ENCODE peak calls at places on chromosomes 3 and 15, in five cellular contexts. One of them, this sample, is unnamed.

GRCh38 chr15:101275018-101275417 is 2.3 kb downstream of the SELENOS start:
- DNase-seq in colonic mucosa: no peak
- DNase-seq in uterus: no peak
- DNase-seq in neural progenitor cell: no peak
- DNase-seq in GM12865: peak; percentile 74
- DNase-seq in this sample: no peak

GRCh38 chr15:44595656-44596510 is 58.9 kb downstream of the EIF3J start:
- DNase-seq in colonic mucosa: no peak
- DNase-seq in uterus: no peak
- DNase-seq in neural progenitor cell: no peak
- DNase-seq in GM12865: peak; percentile 26
- DNase-seq in this sample: no peak

GRCh38 chr3:195715583-195716266 is 5.1 kb upstream of the MUC20 start:
- DNase-seq in colonic mucosa: peak; percentile 75
- DNase-seq in uterus: no peak
- DNase-seq in neural progenitor cell: no peak
- DNase-seq in GM12865: no peak
- DNase-seq in this sample: peak; percentile 66

GRCh38 chr3:136042608-136043221 is 77.2 kb downstream of the PPP2R3A start:
- DNase-seq in colonic mucosa: no peak
- DNase-seq in uterus: no peak
- DNase-seq in neural progenitor cell: peak; percentile 63
- DNase-seq in GM12865: peak; percentile 52
- DNase-seq in this sample: peak; percentile 68

GRCh38 chr3:69738859-69739203 is 433 bp upstream of the MITF start:
- DNase-seq in colonic mucosa: no peak
- DNase-seq in uterus: no peak
- DNase-seq in neural progenitor cell: no peak
- DNase-seq in GM12865: no peak
- DNase-seq in this sample: no peak

GRCh38 chr3:148101061-148101460 is 596.6 kb upstream of the AGTR1 start:
- DNase-seq in colonic mucosa: no peak
- DNase-seq in uterus: no peak
- DNase-seq in neural progenitor cell: no peak
- DNase-seq in GM12865: no peak
- DNase-seq in this sample: no peak

GRCh38 chr3:51985971-51986947 is 2.9 kb downstream of the ACY1 start:
- DNase-seq in colonic mucosa: peak; percentile 76
- DNase-seq in uterus: no peak
- DNase-seq in neural progenitor cell: no peak
- DNase-seq in GM12865: no peak
- DNase-seq in this sample: peak; percentile 58

GRCh38 chr15:99247063-99247462 is 2.3 kb downstream of the TTC23 start:
- DNase-seq in colonic mucosa: no peak
- DNase-seq in uterus: no peak
- DNase-seq in neural progenitor cell: no peak
- DNase-seq in GM12865: no peak
- DNase-seq in this sample: no peak

GRCh38 chr3:41327718-41328117 is 128.4 kb downstream of the CTNNB1 start:
- DNase-seq in colonic mucosa: no peak
- DNase-seq in uterus: no peak
- DNase-seq in neural progenitor cell: no peak
- DNase-seq in GM12865: no peak
- DNase-seq in this sample: peak; percentile 51

GRCh38 chr15:69593981-69594966 is 141.7 kb downstream of the RPLP1 start:
- DNase-seq in colonic mucosa: peak; percentile 95
- DNase-seq in uterus: no peak
- DNase-seq in neural progenitor cell: no peak
- DNase-seq in GM12865: no peak
- DNase-seq in this sample: peak; percentile 90

GRCh38 chr15:96345560-96346389 is 15.3 kb downstream of the NR2F2 start:
- DNase-seq in colonic mucosa: peak; percentile 62
- DNase-seq in uterus: peak; percentile 86
- DNase-seq in neural progenitor cell: peak; percentile 92
- DNase-seq in GM12865: peak; percentile 49
- DNase-seq in this sample: peak; percentile 78

GRCh38 chr15:76138436-76138835 is 78.7 kb downstream of the TMEM266 start:
- DNase-seq in colonic mucosa: no peak
- DNase-seq in uterus: no peak
- DNase-seq in neural progenitor cell: no peak
- DNase-seq in GM12865: no peak
- DNase-seq in this sample: no peak

GRCh38 chr15:79965836-79966630 is 5.0 kb downstream of the BCL2A1 start:
- DNase-seq in colonic mucosa: no peak
- DNase-seq in uterus: no peak
- DNase-seq in neural progenitor cell: no peak
- DNase-seq in GM12865: peak; percentile 78
- DNase-seq in this sample: no peak

GRCh38 chr3:12752111-12752510 is 6.9 kb downstream of the TMEM40 start:
- DNase-seq in colonic mucosa: no peak
- DNase-seq in uterus: no peak
- DNase-seq in neural progenitor cell: no peak
- DNase-seq in GM12865: no peak
- DNase-seq in this sample: no peak

GRCh38 chr15:25869696-25870095 is 6.6 kb upstream of the ATP10A start:
- DNase-seq in colonic mucosa: no peak
- DNase-seq in uterus: no peak
- DNase-seq in neural progenitor cell: no peak
- DNase-seq in GM12865: no peak
- DNase-seq in this sample: no peak

GRCh38 chr3:185631508-185632206 is 45.6 kb downstream of the SENP2 start:
- DNase-seq in colonic mucosa: no peak
- DNase-seq in uterus: no peak
- DNase-seq in neural progenitor cell: no peak
- DNase-seq in GM12865: no peak
- DNase-seq in this sample: no peak

GRCh38 chr3:129723558-129724324 is 117.3 kb upstream of the PLXND1 start:
- DNase-seq in colonic mucosa: peak; percentile 35
- DNase-seq in uterus: peak; percentile 72
- DNase-seq in neural progenitor cell: peak; percentile 18
- DNase-seq in GM12865: no peak
- DNase-seq in this sample: peak; percentile 40

GRCh38 chr3:189652042-189652441 is 20.9 kb downstream of the TP63 start:
- DNase-seq in colonic mucosa: peak; percentile 22
- DNase-seq in uterus: no peak
- DNase-seq in neural progenitor cell: peak; percentile 53
- DNase-seq in GM12865: peak; percentile 5
- DNase-seq in this sample: peak; percentile 21
- TF ChIP-seq CTCF in colonic mucosa: peak; percentile 29
- TF ChIP-seq CTCF in uterus: no peak
- TF ChIP-seq CTCF in neural progenitor cell: peak; percentile 72
- TF ChIP-seq CTCF in GM12865: peak; percentile 22
- TF ChIP-seq CTCF in this sample: peak; percentile 36

GRCh38 chr3:123586131-123586530 is 1.3 kb upstream of the HACD2 start:
- DNase-seq in colonic mucosa: peak; percentile 75
- DNase-seq in uterus: no peak
- DNase-seq in neural progenitor cell: peak; percentile 81
- DNase-seq in GM12865: peak; percentile 73
- DNase-seq in this sample: peak; percentile 71

GRCh38 chr3:123582315-123582714 is 2.5 kb downstream of the HACD2 start:
- DNase-seq in colonic mucosa: peak; percentile 33
- DNase-seq in uterus: no peak
- DNase-seq in neural progenitor cell: no peak
- DNase-seq in GM12865: no peak
- DNase-seq in this sample: peak; percentile 21

GRCh38 chr3:123583563-123583962 is 1.3 kb downstream of the HACD2 start:
- DNase-seq in colonic mucosa: no peak
- DNase-seq in uterus: no peak
- DNase-seq in neural progenitor cell: no peak
- DNase-seq in GM12865: no peak
- DNase-seq in this sample: no peak

GRCh38 chr3:123584988-123585937 is at the start of gene HACD2:
- DNase-seq in colonic mucosa: peak; percentile 97
- DNase-seq in uterus: peak; percentile 95
- DNase-seq in neural progenitor cell: peak; percentile 98
- DNase-seq in GM12865: peak; percentile 98
- DNase-seq in this sample: peak; percentile 99

DNA sequence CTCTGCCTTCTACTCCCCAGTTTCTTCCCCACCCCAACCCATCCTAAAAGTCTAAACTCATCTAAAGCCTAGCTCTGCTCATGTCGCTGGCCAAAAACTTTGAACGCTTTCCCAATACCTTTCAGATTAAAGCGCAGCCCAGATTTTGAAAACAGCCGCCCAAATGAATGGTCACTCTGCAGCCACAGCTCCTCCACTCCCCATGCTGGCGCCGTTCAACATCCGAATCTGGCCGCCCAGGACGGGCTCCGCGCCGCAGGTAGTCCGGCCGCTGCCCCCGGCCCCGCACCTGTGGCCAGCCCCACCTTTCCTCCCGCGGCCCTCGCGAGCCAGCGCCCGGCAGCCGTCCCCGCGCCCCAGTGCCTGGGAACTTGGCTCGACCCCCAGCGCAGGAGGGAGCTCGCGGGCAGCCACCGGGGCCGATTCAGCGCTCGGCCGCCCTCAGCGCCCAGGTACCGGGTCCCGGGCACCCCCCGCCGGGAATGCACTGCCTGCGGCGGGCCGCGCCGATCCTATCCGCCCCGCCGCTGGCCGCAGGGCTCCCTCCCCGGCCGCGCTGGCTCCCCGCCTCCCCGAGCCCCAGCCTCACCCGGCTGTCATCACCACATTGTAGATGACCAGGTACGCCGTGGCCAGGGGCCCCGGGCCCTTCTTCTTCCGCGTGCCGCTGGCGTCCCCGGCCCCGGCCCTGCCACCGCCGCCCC is 417 bp downstream of the HACD2 start:
- DNase-seq in colonic mucosa: peak; percentile 56
- DNase-seq in uterus: peak; percentile 52
- DNase-seq in neural progenitor cell: no peak
- DNase-seq in GM12865: no peak
- DNase-seq in this sample: peak; percentile 72
- TF ChIP-seq CTCF in colonic mucosa: no peak
- TF ChIP-seq CTCF in uterus: no peak
- TF ChIP-seq CTCF in neural progenitor cell: peak; percentile 28
- TF ChIP-seq CTCF in GM12865: no peak
- TF ChIP-seq CTCF in this sample: peak; percentile 24

GRCh38 chr15:73239564-73240208 is 129.1 kb downstream of the HCN4 start:
- DNase-seq in colonic mucosa: no peak
- DNase-seq in uterus: no peak
- DNase-seq in neural progenitor cell: peak; percentile 22
- DNase-seq in GM12865: no peak
- DNase-seq in this sample: no peak
- TF ChIP-seq CTCF in colonic mucosa: no peak
- TF ChIP-seq CTCF in uterus: no peak
- TF ChIP-seq CTCF in neural progenitor cell: peak; percentile 31
- TF ChIP-seq CTCF in GM12865: no peak
- TF ChIP-seq CTCF in this sample: peak; percentile 24

GRCh38 chr3:10761583-10761982 is 54.4 kb upstream of the SLC6A11 start:
- DNase-seq in colonic mucosa: no peak
- DNase-seq in uterus: no peak
- DNase-seq in neural progenitor cell: no peak
- DNase-seq in GM12865: no peak
- DNase-seq in this sample: no peak
- TF ChIP-seq CTCF in colonic mucosa: no peak
- TF ChIP-seq CTCF in uterus: no peak
- TF ChIP-seq CTCF in neural progenitor cell: no peak
- TF ChIP-seq CTCF in GM12865: no peak
- TF ChIP-seq CTCF in this sample: no peak

GRCh38 chr3:44077267-44077666 is 164.4 kb upstream of the TOPAZ1 start:
- DNase-seq in colonic mucosa: no peak
- DNase-seq in uterus: no peak
- DNase-seq in neural progenitor cell: peak; percentile 28
- DNase-seq in GM12865: peak; percentile 33
- DNase-seq in this sample: peak; percentile 46
- TF ChIP-seq CTCF in colonic mucosa: no peak
- TF ChIP-seq CTCF in uterus: no peak
- TF ChIP-seq CTCF in neural progenitor cell: peak; percentile 28
- TF ChIP-seq CTCF in GM12865: no peak
- TF ChIP-seq CTCF in this sample: peak; percentile 34

DNA sequence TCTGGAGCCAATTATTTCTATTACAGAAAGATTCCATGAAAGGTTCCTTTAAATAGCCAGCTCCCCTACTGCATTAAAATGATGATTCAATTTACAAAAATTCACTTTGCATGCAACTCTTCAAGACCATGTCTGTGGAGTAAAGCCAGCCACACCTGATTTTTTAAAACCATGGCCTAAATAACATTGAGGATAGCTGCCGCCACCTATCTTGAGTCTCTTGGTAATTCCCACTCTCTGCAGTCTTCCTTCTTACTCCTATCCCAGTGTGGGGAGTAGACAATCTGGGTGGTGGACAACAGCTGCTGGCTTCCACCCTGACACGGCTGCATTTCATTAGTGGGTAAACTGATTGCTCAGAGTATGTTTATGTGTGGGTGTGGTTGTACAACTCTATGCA is 10.7 kb downstream of the LRTM1 start:
- DNase-seq in colonic mucosa: no peak
- DNase-seq in uterus: no peak
- DNase-seq in neural progenitor cell: no peak
- DNase-seq in GM12865: no peak
- DNase-seq in this sample: no peak
- TF ChIP-seq CTCF in colonic mucosa: no peak
- TF ChIP-seq CTCF in uterus: no peak
- TF ChIP-seq CTCF in neural progenitor cell: no peak
- TF ChIP-seq CTCF in GM12865: no peak
- TF ChIP-seq CTCF in this sample: no peak

GRCh38 chr15:67999320-68000100 is 54.6 kb upstream of the PIAS1 start:
- DNase-seq in colonic mucosa: no peak
- DNase-seq in uterus: no peak
- DNase-seq in neural progenitor cell: no peak
- DNase-seq in GM12865: no peak
- DNase-seq in this sample: no peak

GRCh38 chr15:67998599-67999122 is 55.5 kb upstream of the PIAS1 start:
- DNase-seq in colonic mucosa: peak; percentile 81
- DNase-seq in uterus: no peak
- DNase-seq in neural progenitor cell: no peak
- DNase-seq in GM12865: no peak
- DNase-seq in this sample: no peak

GRCh38 chr15:68001811-68002210 is 52.3 kb upstream of the PIAS1 start:
- DNase-seq in colonic mucosa: no peak
- DNase-seq in uterus: no peak
- DNase-seq in neural progenitor cell: no peak
- DNase-seq in GM12865: no peak
- DNase-seq in this sample: no peak

GRCh38 chr15:68000754-68001153 is 53.4 kb upstream of the PIAS1 start:
- DNase-seq in colonic mucosa: no peak
- DNase-seq in uterus: no peak
- DNase-seq in neural progenitor cell: no peak
- DNase-seq in GM12865: no peak
- DNase-seq in this sample: no peak

DNA sequence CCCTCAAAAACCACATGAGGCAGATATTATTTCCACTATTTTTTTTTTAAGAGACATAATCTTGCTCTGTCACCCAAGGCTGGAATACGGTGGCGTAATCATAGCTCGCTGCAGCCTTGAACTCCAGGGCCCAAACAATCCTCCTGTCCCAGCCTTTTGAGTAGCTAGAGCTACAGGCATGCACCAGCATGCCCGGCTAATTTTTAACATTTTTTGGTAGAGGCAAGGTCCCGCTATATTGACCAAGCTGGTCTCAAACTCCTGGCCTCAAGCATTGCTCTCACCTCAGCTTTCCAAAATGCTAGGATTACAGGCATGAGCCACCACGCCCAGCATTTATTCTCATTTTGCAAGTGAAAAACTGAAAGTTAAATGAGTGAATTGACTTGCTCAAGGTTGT is 50.8 kb upstream of the PIAS1 start:
- DNase-seq in colonic mucosa: no peak
- DNase-seq in uterus: no peak
- DNase-seq in neural progenitor cell: no peak
- DNase-seq in GM12865: no peak
- DNase-seq in this sample: no peak
- TF ChIP-seq CTCF in colonic mucosa: no peak
- TF ChIP-seq CTCF in uterus: no peak
- TF ChIP-seq CTCF in neural progenitor cell: no peak
- TF ChIP-seq CTCF in GM12865: no peak
- TF ChIP-seq CTCF in this sample: no peak